ENCODE peak calls at places on chromosome 11, in five cellular contexts. One of them, this sample, is unnamed.
A peak's percentile ranks its signal among the peaks of the same experiment; 100 is the strongest.

GRCh38 chr11:45500457-45500856 is 165.0 kb downstream of the CHST1 start:
- DNase-seq in NCI-H1105: no peak
- DNase-seq in nucleus accumbens: no peak
- DNase-seq in non-pigmented ciliary epithelial cell: no peak
- DNase-seq in hypothalamus: no peak
- DNase-seq in this sample: no peak

GRCh38 chr11:12789054-12789453 is 114.8 kb downstream of the TEAD1 start:
- DNase-seq in NCI-H1105: no peak
- DNase-seq in nucleus accumbens: no peak
- DNase-seq in non-pigmented ciliary epithelial cell: no peak
- DNase-seq in hypothalamus: no peak
- DNase-seq in this sample: no peak

GRCh38 chr11:96254087-96254486 is 88.9 kb downstream of the MAML2 start:
- DNase-seq in NCI-H1105: no peak
- DNase-seq in nucleus accumbens: no peak
- DNase-seq in non-pigmented ciliary epithelial cell: peak; percentile 71
- DNase-seq in hypothalamus: no peak
- DNase-seq in this sample: no peak

GRCh38 chr11:130979386-130979972 is 63.2 kb upstream of the SNX19 start:
- DNase-seq in NCI-H1105: peak; percentile 23
- DNase-seq in nucleus accumbens: no peak
- DNase-seq in non-pigmented ciliary epithelial cell: peak; percentile 22
- DNase-seq in hypothalamus: no peak
- DNase-seq in this sample: no peak

GRCh38 chr11:35714882-35715612 is 52.5 kb downstream of the TRIM44 start:
- DNase-seq in NCI-H1105: no peak
- DNase-seq in nucleus accumbens: peak; percentile 2
- DNase-seq in non-pigmented ciliary epithelial cell: no peak
- DNase-seq in hypothalamus: no peak
- DNase-seq in this sample: no peak

GRCh38 chr11:17753153-17753552 is 18.6 kb downstream of the KCNC1 start:
- DNase-seq in NCI-H1105: no peak
- DNase-seq in nucleus accumbens: no peak
- DNase-seq in non-pigmented ciliary epithelial cell: no peak
- DNase-seq in hypothalamus: no peak
- DNase-seq in this sample: no peak

GRCh38 chr11:68471360-68472340 is 11.1 kb downstream of the PPP6R3 start:
- DNase-seq in NCI-H1105: no peak
- DNase-seq in nucleus accumbens: no peak
- DNase-seq in non-pigmented ciliary epithelial cell: peak; percentile 72
- DNase-seq in hypothalamus: no peak
- DNase-seq in this sample: no peak

GRCh38 chr11:44565008-44565745 is at the start of gene CD82:
- DNase-seq in NCI-H1105: peak; percentile 99
- DNase-seq in nucleus accumbens: peak; percentile 99
- DNase-seq in non-pigmented ciliary epithelial cell: peak; percentile 87
- DNase-seq in hypothalamus: peak; percentile 98
- DNase-seq in this sample: peak; percentile 99

GRCh38 chr11:61111786-61112517 is 9.7 kb downstream of the CD5 start:
- DNase-seq in NCI-H1105: no peak
- DNase-seq in nucleus accumbens: no peak
- DNase-seq in non-pigmented ciliary epithelial cell: no peak
- DNase-seq in hypothalamus: no peak
- DNase-seq in this sample: no peak

GRCh38 chr11:124329787-124330478 is 9.9 kb upstream of the OR8D2 start:
- DNase-seq in NCI-H1105: peak; percentile 25
- DNase-seq in nucleus accumbens: no peak
- DNase-seq in non-pigmented ciliary epithelial cell: no peak
- DNase-seq in hypothalamus: no peak
- DNase-seq in this sample: no peak

GRCh38 chr11:22349446-22349845 is 11.3 kb downstream of the SLC17A6 start:
- DNase-seq in NCI-H1105: no peak
- DNase-seq in nucleus accumbens: no peak
- DNase-seq in non-pigmented ciliary epithelial cell: no peak
- DNase-seq in hypothalamus: no peak
- DNase-seq in this sample: no peak

GRCh38 chr11:26245046-26245445 is 86.9 kb upstream of the ANO3 start:
- DNase-seq in NCI-H1105: no peak
- DNase-seq in nucleus accumbens: no peak
- DNase-seq in non-pigmented ciliary epithelial cell: no peak
- DNase-seq in hypothalamus: no peak
- DNase-seq in this sample: no peak

GRCh38 chr11:27013741-27014415 is 20.0 kb downstream of the FIBIN start:
- DNase-seq in NCI-H1105: no peak
- DNase-seq in nucleus accumbens: no peak
- DNase-seq in non-pigmented ciliary epithelial cell: no peak
- DNase-seq in hypothalamus: no peak
- DNase-seq in this sample: no peak

GRCh38 chr11:85663781-85664560 is 958 bp downstream of the CREBZF start:
- DNase-seq in NCI-H1105: peak; percentile 66
- DNase-seq in nucleus accumbens: peak; percentile 43
- DNase-seq in non-pigmented ciliary epithelial cell: no peak
- DNase-seq in hypothalamus: peak; percentile 77
- DNase-seq in this sample: peak; percentile 68

GRCh38 chr11:62918531-62918930 is 2.6 kb downstream of the CHRM1 start:
- DNase-seq in NCI-H1105: no peak
- DNase-seq in nucleus accumbens: no peak
- DNase-seq in non-pigmented ciliary epithelial cell: no peak
- DNase-seq in hypothalamus: no peak
- DNase-seq in this sample: no peak

GRCh38 chr11:116948375-116948774 is 111.0 kb upstream of the APOA1 start:
- DNase-seq in NCI-H1105: no peak
- DNase-seq in nucleus accumbens: no peak
- DNase-seq in non-pigmented ciliary epithelial cell: peak; percentile 14
- DNase-seq in hypothalamus: no peak
- DNase-seq in this sample: no peak

GRCh38 chr11:61587951-61588695 is 7.2 kb upstream of the SYT7 start:
- DNase-seq in NCI-H1105: peak; percentile 13
- DNase-seq in nucleus accumbens: no peak
- DNase-seq in non-pigmented ciliary epithelial cell: no peak
- DNase-seq in hypothalamus: no peak
- DNase-seq in this sample: peak; percentile 78

GRCh38 chr11:60970369-60970774 is 1.1 kb upstream of the CD6 start:
- DNase-seq in NCI-H1105: no peak
- DNase-seq in nucleus accumbens: no peak
- DNase-seq in non-pigmented ciliary epithelial cell: no peak
- DNase-seq in hypothalamus: no peak
- DNase-seq in this sample: peak; percentile 15

GRCh38 chr11:11075515-11076171 is 217.8 kb upstream of the ZBED5 start:
- DNase-seq in NCI-H1105: no peak
- DNase-seq in nucleus accumbens: no peak
- DNase-seq in non-pigmented ciliary epithelial cell: no peak
- DNase-seq in hypothalamus: no peak
- DNase-seq in this sample: no peak

GRCh38 chr11:11973866-11974265 is 34.6 kb downstream of the DKK3 start:
- DNase-seq in NCI-H1105: no peak
- DNase-seq in nucleus accumbens: no peak
- DNase-seq in non-pigmented ciliary epithelial cell: no peak
- DNase-seq in hypothalamus: no peak
- DNase-seq in this sample: no peak

GRCh38 chr11:122440783-122441701 is 214.5 kb upstream of the UBASH3B start:
- DNase-seq in NCI-H1105: peak; percentile 81
- DNase-seq in nucleus accumbens: no peak
- DNase-seq in non-pigmented ciliary epithelial cell: no peak
- DNase-seq in hypothalamus: no peak
- DNase-seq in this sample: peak; percentile 74

GRCh38 chr11:66015936-66016792 is 4.4 kb downstream of the CST6 start:
- DNase-seq in NCI-H1105: no peak
- DNase-seq in nucleus accumbens: no peak
- DNase-seq in non-pigmented ciliary epithelial cell: no peak
- DNase-seq in hypothalamus: no peak
- DNase-seq in this sample: peak; percentile 57

GRCh38 chr11:60208951-60209350 is 26.1 kb upstream of the MS4A6A start:
- DNase-seq in NCI-H1105: no peak
- DNase-seq in nucleus accumbens: no peak
- DNase-seq in non-pigmented ciliary epithelial cell: no peak
- DNase-seq in hypothalamus: no peak
- DNase-seq in this sample: no peak

GRCh38 chr11:104853276-104853675 is 45.0 kb downstream of the CASP12 start:
- DNase-seq in NCI-H1105: no peak
- DNase-seq in nucleus accumbens: no peak
- DNase-seq in non-pigmented ciliary epithelial cell: no peak
- DNase-seq in hypothalamus: no peak
- DNase-seq in this sample: no peak

GRCh38 chr11:35115688-35116030 is 23.3 kb upstream of the CD44 start:
- DNase-seq in NCI-H1105: no peak
- DNase-seq in nucleus accumbens: no peak
- DNase-seq in non-pigmented ciliary epithelial cell: no peak
- DNase-seq in hypothalamus: no peak
- DNase-seq in this sample: no peak

GRCh38 chr11:2137202-2138071 is 1.8 kb downstream of the IGF2 start:
- DNase-seq in NCI-H1105: peak; percentile 34
- DNase-seq in nucleus accumbens: no peak
- DNase-seq in non-pigmented ciliary epithelial cell: no peak
- DNase-seq in hypothalamus: no peak
- DNase-seq in this sample: no peak

GRCh38 chr11:10302744-10303557 is 1.9 kb upstream of the ADM start:
- DNase-seq in NCI-H1105: peak; percentile 58
- DNase-seq in nucleus accumbens: no peak
- DNase-seq in non-pigmented ciliary epithelial cell: no peak
- DNase-seq in hypothalamus: peak; percentile 42
- DNase-seq in this sample: peak; percentile 64

GRCh38 chr11:4048340-4048739 is 46.3 kb upstream of the RRM1 start:
- DNase-seq in NCI-H1105: no peak
- DNase-seq in nucleus accumbens: no peak
- DNase-seq in non-pigmented ciliary epithelial cell: no peak
- DNase-seq in hypothalamus: no peak
- DNase-seq in this sample: no peak